ENCODE peak calls at places on chromosomes 16 and 17, in seven cellular contexts. Y, K, O, M, J, E and W are unnamed samples. For H3K4me1, the result is how much of the 10 kb centered on the place peaks cover.

GRCh38 chr17:51397361-51398127 is 137.2 kb downstream of the UTP18 start:
- DNase-seq in Y (no peak), K (peak), O (no peak), M (no peak), J (peak), E (no peak), W (peak)

GRCh38 chr16:66335704-66336329 is 30.7 kb upstream of the CDH5 start:
- DNase-seq in Y (peak), K (no peak), O (no peak), M (no peak), J (no peak), E (no peak), W (no peak)

GRCh38 chr17:3385869-3386816 is at the start of gene OR3A2:
- DNase-seq in Y (no peak), K (no peak), O (no peak), M (peak), J (no peak), E (no peak), W (no peak)

GRCh38 chr17:66855204-66855603 is 20.3 kb downstream of the CACNG5 start:
- DNase-seq in Y (no peak), K (no peak), O (peak), M (peak), J (no peak), E (no peak), W (peak)

GRCh38 chr17:4161179-4161559 is 18.2 kb downstream of the CYB5D2 start:
- DNase-seq in Y (no peak), K (no peak), O (peak), M (no peak), J (peak), E (peak), W (peak)

GRCh38 chr17:15456972-15457722 is 10.3 kb downstream of the CDRT4 start:
- DNase-seq in Y (peak), K (no peak), O (no peak), M (no peak), J (peak), E (no peak), W (no peak)

GRCh38 chr16:35629001-35629400 is 2169.6 kb downstream of the TP53TG3F start:
- DNase-seq in Y (no peak), K (no peak), O (no peak), M (no peak), J (no peak), E (no peak), W (no peak)

GRCh38 chr17:40509626-40510327 is 8.4 kb upstream of the TNS4 start:
- DNase-seq in Y (no peak), K (no peak), O (no peak), M (no peak), J (no peak), E (no peak), W (no peak)

GRCh38 chr17:16886655-16887322 is 85.1 kb downstream of the TNFRSF13B start:
- DNase-seq in Y (no peak), K (no peak), O (no peak), M (no peak), J (peak), E (no peak), W (no peak)

GRCh38 chr16:50056226-50056625 is 9.5 kb upstream of the HEATR3 start:
- DNase-seq in Y (no peak), K (peak), O (no peak), M (no peak), J (no peak), E (no peak), W (no peak)

GRCh38 chr16:69364088-69364487 is 12.5 kb upstream of the TMED6 start:
- DNase-seq in Y (no peak), K (no peak), O (no peak), M (no peak), J (no peak), E (no peak), W (no peak)

GRCh38 chr16:7025616-7026190 is 306.9 kb upstream of the RBFOX1 start:
- DNase-seq in Y (peak), K (no peak), O (peak), M (peak), J (peak), E (no peak), W (peak)

GRCh38 chr17:78541488-78542237 is 35.5 kb downstream of the DNAH17 start:
- DNase-seq in Y (no peak), K (peak), O (peak), M (no peak), J (peak), E (no peak), W (peak)

GRCh38 chr17:41972571-41973411 is 6.2 kb downstream of the CNP start:
- DNase-seq in Y (peak), K (no peak), O (no peak), M (no peak), J (no peak), E (no peak), W (peak)

GRCh38 chr16:1543085-1543896 is 9.8 kb downstream of the TMEM204 start:
- DNase-seq in Y (no peak), K (peak), O (peak), M (peak), J (peak), E (peak), W (peak)

GRCh38 chr17:1488826-1489275 is 3.6 kb downstream of the MYO1C start:
- DNase-seq in Y (no peak), K (no peak), O (no peak), M (no peak), J (no peak), E (no peak), W (no peak)

GRCh38 chr17:1485748-1486376 is 6.6 kb downstream of the MYO1C start:
- DNase-seq in Y (peak), K (no peak), O (peak), M (peak), J (peak), E (no peak), W (no peak)

GRCh38 chr17:1490643-1491405 is 1.7 kb downstream of the MYO1C start:
- DNase-seq in Y (peak), K (no peak), O (peak), M (peak), J (peak), E (no peak), W (peak)

GRCh38 chr17:1486802-1487695 is 5.4 kb downstream of the MYO1C start:
- DNase-seq in Y (peak), K (peak), O (peak), M (peak), J (peak), E (peak), W (peak)

DNA sequence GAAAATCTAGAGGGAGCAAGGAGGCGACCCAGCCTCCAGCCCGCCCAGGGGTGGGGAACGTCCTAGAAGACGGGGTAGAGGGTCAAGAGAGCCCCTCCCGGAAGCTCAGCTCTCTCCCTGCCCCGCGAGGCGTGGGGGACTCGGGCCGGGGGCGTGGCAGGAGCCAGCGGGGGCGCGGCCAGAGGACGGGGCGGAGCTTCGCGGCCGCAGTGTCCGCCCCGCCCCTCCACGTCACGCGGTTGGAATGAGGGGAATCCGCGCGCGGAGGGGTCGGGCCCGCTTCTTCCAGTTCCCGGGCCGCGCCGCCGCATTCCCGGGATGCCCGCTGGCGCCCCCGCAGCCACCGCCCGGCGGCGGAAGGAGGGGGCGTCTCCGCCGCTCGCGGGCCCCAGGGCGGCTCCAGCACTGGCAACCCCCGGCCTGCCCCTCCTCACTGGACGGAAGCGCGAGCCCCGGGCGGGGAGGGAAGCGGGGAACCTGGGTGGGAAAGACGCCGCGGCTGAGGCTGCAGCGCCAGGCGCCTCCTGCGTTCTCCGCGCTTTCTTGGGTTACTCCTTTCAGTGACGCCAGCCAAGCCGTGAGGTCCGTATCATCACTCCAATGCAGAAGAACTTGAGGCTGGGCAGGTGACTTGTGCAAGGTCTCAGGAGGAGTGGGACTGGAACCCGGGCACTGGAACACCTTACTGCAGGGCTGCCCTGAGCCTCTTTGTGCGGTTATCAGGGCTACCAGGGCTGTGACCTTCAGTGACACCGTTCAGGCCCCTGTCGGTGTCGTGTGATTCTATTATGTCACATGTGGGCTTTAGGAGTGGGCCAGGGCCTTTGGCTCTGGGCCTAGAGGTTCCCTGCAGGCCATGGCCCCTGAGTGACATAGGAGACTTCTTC is 4.3 kb downstream of the MYO1C start:
- DNase-seq in Y (peak), K (no peak), O (peak), M (peak), J (peak), E (no peak), W (peak)
- H2AFZ ChIP-seq in Y (peak), K (no peak), O (peak), M (no peak), J (peak), E (peak), W (peak)

GRCh38 chr16:57624044-57624688 is 4.3 kb upstream of the ADGRG1 start:
- DNase-seq in Y (no peak), K (no peak), O (no peak), M (no peak), J (peak), E (no peak), W (no peak)
- H3K4me1 ChIP-seq in Y (under half), K (half or more), O (under half), M (under half), J (under half), E (half or more), W (half or more)

GRCh38 chr17:34852614-34853013 is 108.6 kb downstream of the CCT6B start:
- DNase-seq in Y (no peak), K (peak), O (peak), M (no peak), J (no peak), E (no peak), W (no peak)
- H2AFZ ChIP-seq in Y (no peak), K (no peak), O (peak), M (no peak), J (no peak), E (no peak), W (no peak)

GRCh38 chr17:38873646-38874380 is 4.0 kb downstream of the LASP1 start:
- DNase-seq in Y (no peak), K (no peak), O (no peak), M (peak), J (peak), E (no peak), W (peak)
- H3K4me1 ChIP-seq in Y (half or more), K (half or more), O (under half), M (under half), J (half or more), E (half or more), W (half or more)

GRCh38 chr16:525123-525519 is 2.4 kb upstream of the CAPN15 start:
- DNase-seq in Y (no peak), K (no peak), O (no peak), M (no peak), J (no peak), E (no peak), W (no peak)

GRCh38 chr16:525520-526180 is 1.9 kb upstream of the CAPN15 start:
- DNase-seq in Y (no peak), K (peak), O (peak), M (no peak), J (peak), E (peak), W (peak)

GRCh38 chr16:524274-525011 is 3.1 kb upstream of the CAPN15 start:
- DNase-seq in Y (no peak), K (no peak), O (no peak), M (no peak), J (no peak), E (no peak), W (no peak)

GRCh38 chr16:527015-527903 is at the start of gene CAPN15:
- DNase-seq in Y (peak), K (peak), O (peak), M (peak), J (peak), E (no peak), W (peak)

DNA sequence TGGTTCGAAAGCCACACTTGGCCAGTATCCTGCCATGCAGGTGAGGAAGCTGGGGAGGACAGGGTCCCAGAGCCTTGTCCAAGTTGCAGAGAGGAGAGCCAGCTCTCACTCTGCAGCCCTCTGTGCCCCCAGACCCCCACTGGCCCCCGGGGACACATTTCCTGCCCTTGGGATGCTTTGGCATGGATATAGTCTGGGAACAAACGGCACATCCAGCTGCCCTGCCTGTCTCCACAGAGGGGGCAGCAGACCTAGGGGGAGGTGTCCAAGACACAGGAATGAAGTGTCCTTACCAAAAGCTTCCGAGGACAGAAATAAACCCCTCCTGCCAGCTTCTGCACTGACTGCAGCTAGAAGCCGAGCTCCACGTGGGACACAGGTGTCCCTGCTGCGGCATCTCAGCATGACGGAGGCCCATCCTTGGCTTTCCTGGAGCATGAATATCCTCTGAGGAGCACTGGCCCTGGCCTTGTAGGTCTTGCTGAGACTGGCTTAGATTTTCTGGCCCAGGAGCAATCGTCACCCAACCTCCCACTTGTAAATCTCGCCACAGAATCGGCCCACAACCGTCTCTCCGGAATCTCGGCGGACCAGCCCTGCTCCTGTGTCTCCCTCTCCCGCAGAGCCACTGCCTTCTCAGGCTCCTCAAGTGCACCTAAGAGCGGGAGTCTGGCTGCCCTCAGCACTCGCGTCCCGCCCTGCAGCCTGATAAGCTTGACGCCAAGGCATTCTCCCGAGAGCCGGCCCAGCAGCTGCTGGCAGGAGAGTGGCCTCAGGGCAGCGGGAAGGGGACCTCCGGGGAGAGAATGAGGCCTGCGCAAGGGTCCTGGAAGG is 1.1 kb upstream of the CAPN15 start:
- DNase-seq in Y (peak), K (no peak), O (peak), M (peak), J (peak), E (no peak), W (no peak)
- H2AFZ ChIP-seq in Y (peak), K (no peak), O (peak), M (no peak), J (no peak), E (no peak), W (peak)